ENCODE peak calls at places on chromosomes 3 and 15, in four cellular contexts. One of them, this sample, is unnamed.
A peak's percentile ranks its signal among the peaks of the same experiment; 100 is the strongest.

GRCh38 chr3:35523838-35524237 is 115.5 kb upstream of the ARPP21 start:
- DNase-seq in posterior vena cava: no peak
- DNase-seq in NCI-H345: no peak
- DNase-seq in psoas muscle: no peak
- DNase-seq in this sample: no peak

GRCh38 chr15:52563499-52564060 is 5.2 kb downstream of the ARPP19 start:
- DNase-seq in NCI-H345: no peak
- DNase-seq in posterior vena cava: no peak
- DNase-seq in psoas muscle: no peak
- DNase-seq in this sample: no peak

GRCh38 chr3:8629151-8630021 is 15.2 kb downstream of the SSUH2 start:
- DNase-seq in posterior vena cava: peak; percentile 86
- DNase-seq in psoas muscle: peak; percentile 86
- DNase-seq in NCI-H345: no peak
- DNase-seq in this sample: peak; percentile 73

GRCh38 chr3:23979569-23979968 is 34.5 kb downstream of the NR1D2 start:
- DNase-seq in NCI-H345: no peak
- DNase-seq in posterior vena cava: no peak
- DNase-seq in psoas muscle: no peak
- DNase-seq in this sample: no peak

GRCh38 chr15:100690786-100691160 is 88.4 kb downstream of the ASB7 start:
- DNase-seq in NCI-H345: no peak
- DNase-seq in psoas muscle: no peak
- DNase-seq in posterior vena cava: no peak
- DNase-seq in this sample: no peak

GRCh38 chr3:6867269-6867668 is 6.4 kb downstream of the GRM7 start:
- DNase-seq in posterior vena cava: no peak
- DNase-seq in psoas muscle: no peak
- DNase-seq in NCI-H345: no peak
- DNase-seq in this sample: no peak

GRCh38 chr3:11379238-11379823 is 107.1 kb downstream of the ATG7 start:
- DNase-seq in NCI-H345: peak; percentile 26
- DNase-seq in psoas muscle: no peak
- DNase-seq in posterior vena cava: no peak
- DNase-seq in this sample: peak; percentile 73

GRCh38 chr15:60379466-60380274 is 18.1 kb downstream of the ANXA2 start:
- DNase-seq in NCI-H345: no peak
- DNase-seq in posterior vena cava: no peak
- DNase-seq in psoas muscle: no peak
- DNase-seq in this sample: peak; percentile 98

This sample was measured in amniotic epithelial cell.